ENCODE peak calls at places on chromosome 12, in five cellular contexts. R is CD8-positive, alpha-beta T cell; F is A673; C is uterus; M is AG04450. D is an unnamed sample. For H3K27me3, the result is how much of the 10 kb centered on the place peaks cover.

GRCh38 chr12:45219621-45220020 is 3.7 kb downstream of the ANO6 start:
- DNase-seq in R (no peak), F (no peak), M (no peak), C (no peak), D (no peak)

GRCh38 chr12:9064815-9065606 is 50.7 kb downstream of the A2M start:
- DNase-seq in M (no peak), F (no peak), R (peak), C (peak), D (peak)

GRCh38 chr12:118185602-118186397 is 49.9 kb downstream of the PEBP1 start:
- DNase-seq in M (no peak), F (no peak), R (no peak), C (no peak), D (no peak)

GRCh38 chr12:117026343-117026742 is 72.9 kb downstream of the TESC start:
- DNase-seq in R (no peak), C (no peak), M (no peak), F (no peak), D (no peak)

GRCh38 chr12:108424026-108424425 is 84.9 kb upstream of the CMKLR1 start:
- DNase-seq in M (no peak), C (no peak), F (no peak), R (no peak), D (no peak)

GRCh38 chr12:111454716-111455447 is 49.2 kb downstream of the SH2B3 start:
- DNase-seq in C (no peak), M (no peak), F (no peak), R (no peak), D (no peak)

GRCh38 chr12:99985129-99985570 is 414 bp upstream of the ANKS1B start:
- DNase-seq in C (no peak), F (no peak), M (no peak), R (no peak), D (no peak)

GRCh38 chr12:22850185-22850584 is 225.2 kb downstream of the ETNK1 start:
- DNase-seq in M (no peak), C (no peak), F (no peak), R (no peak), D (no peak)

GRCh38 chr12:50442178-50442908 is 41.7 kb downstream of the LARP4 start:
- DNase-seq in R (no peak), C (no peak), M (no peak), F (no peak), D (no peak)

GRCh38 chr12:66449531-66449930 is 147.2 kb downstream of the HELB start:
- DNase-seq in F (no peak), R (no peak), C (no peak), M (no peak), D (no peak)

GRCh38 chr12:104358353-104359003 is 54.9 kb downstream of the EID3 start:
- DNase-seq in R (peak), M (no peak), C (peak), F (peak), D (peak)

GRCh38 chr12:47807338-47807737 is 12.4 kb downstream of the HDAC7 start:
- DNase-seq in R (no peak), C (no peak), M (no peak), F (no peak), D (no peak)

GRCh38 chr12:62725781-62726180 is 209.2 kb downstream of the PPM1H start:
- DNase-seq in M (no peak), R (no peak), F (no peak), C (no peak), D (no peak)

GRCh38 chr12:117865505-117865904 is 103.3 kb downstream of the KSR2 start:
- DNase-seq in C (no peak), M (no peak), F (no peak), R (no peak), D (no peak)

GRCh38 chr12:69688021-69688420 is 11.1 kb downstream of the BEST3 start:
- DNase-seq in M (no peak), F (no peak), C (no peak), R (no peak), D (no peak)

GRCh38 chr12:44405267-44405666 is 470.8 kb downstream of the NELL2 start:
- DNase-seq in R (no peak), C (no peak), F (no peak), M (no peak), D (no peak)

GRCh38 chr12:3592856-3593625 is 102.0 kb downstream of the PRMT8 start:
- DNase-seq in M (no peak), C (no peak), R (no peak), F (no peak), D (no peak)

GRCh38 chr12:100185361-100185894 is 15.2 kb upstream of the ACTR6 start:
- DNase-seq in F (no peak), M (no peak), C (no peak), R (no peak), D (no peak)

GRCh38 chr12:111404362-111405148 is 1.2 kb upstream of the SH2B3 start:
- DNase-seq in M (no peak), C (peak), F (peak), R (peak), D (no peak)

GRCh38 chr12:27965966-27966365 is 6.6 kb downstream of the PTHLH start:
- DNase-seq in F (no peak), C (no peak), R (no peak), M (no peak), D (no peak)

GRCh38 chr12:47838286-47838931 is 18.7 kb upstream of the HDAC7 start:
- DNase-seq in F (peak), R (peak), C (peak), M (no peak), D (no peak)

GRCh38 chr12:91139264-91139663 is 28.0 kb upstream of the LUM start:
- DNase-seq in C (no peak), F (peak), M (no peak), R (no peak), D (no peak)

GRCh38 chr12:51828951-51829581 is 19.5 kb downstream of the FIGNL2 start:
- DNase-seq in C (no peak), F (no peak), M (no peak), R (no peak), D (no peak)

GRCh38 chr12:113186033-113186365 is 478 bp downstream of the RITA1 start:
- DNase-seq in F (peak), R (no peak), M (no peak), C (no peak), D (no peak)

GRCh38 chr12:7146228-7146627 is 16.1 kb downstream of the CLSTN3 start:
- DNase-seq in M (no peak), C (no peak), F (no peak), R (no peak), D (no peak)

GRCh38 chr12:95118138-95118787 is 44.8 kb upstream of the NR2C1 start:
- DNase-seq in R (no peak), F (peak), C (no peak), M (peak), D (no peak)

GRCh38 chr12:2648406-2648805 is 146.4 kb upstream of the FKBP4 start:
- DNase-seq in R (no peak), C (no peak), M (no peak), F (no peak), D (no peak)

GRCh38 chr12:117596968-117597367 is 235.5 kb upstream of the NOS1 start:
- DNase-seq in M (no peak), F (no peak), R (no peak), C (no peak), D (no peak)

GRCh38 chr12:71469235-71469873 is 29.8 kb downstream of the LGR5 start:
- DNase-seq in R (no peak), F (peak), M (peak), C (no peak), D (no peak)

GRCh38 chr12:40152783-40153383 is 47.0 kb upstream of the SLC2A13 start:
- DNase-seq in F (peak), R (peak), M (peak), C (peak), D (peak)

GRCh38 chr12:76945867-76946266 is 67.0 kb upstream of the CSRP2 start:
- DNase-seq in M (peak), C (no peak), R (no peak), F (no peak), D (no peak)

GRCh38 chr12:121033625-121034349 is 5.3 kb downstream of the OASL start:
- DNase-seq in C (no peak), F (peak), R (peak), M (no peak), D (no peak)

GRCh38 chr12:34342048-34342447 is 319.8 kb downstream of the ALG10 start:
- DNase-seq in M (no peak), C (no peak), R (no peak), F (no peak), D (no peak)
- H3K27me3 ChIP-seq in M (under half), C (under half), R (under half), F (under half), D (under half)

GRCh38 chr12:13152281-13152680 is 44.2 kb upstream of the EMP1 start:
- DNase-seq in R (no peak), F (no peak), C (no peak), M (no peak), D (no peak)
- H3K27me3 ChIP-seq in R (under half), F (under half), C (under half), M (under half), D (under half)

DNA sequence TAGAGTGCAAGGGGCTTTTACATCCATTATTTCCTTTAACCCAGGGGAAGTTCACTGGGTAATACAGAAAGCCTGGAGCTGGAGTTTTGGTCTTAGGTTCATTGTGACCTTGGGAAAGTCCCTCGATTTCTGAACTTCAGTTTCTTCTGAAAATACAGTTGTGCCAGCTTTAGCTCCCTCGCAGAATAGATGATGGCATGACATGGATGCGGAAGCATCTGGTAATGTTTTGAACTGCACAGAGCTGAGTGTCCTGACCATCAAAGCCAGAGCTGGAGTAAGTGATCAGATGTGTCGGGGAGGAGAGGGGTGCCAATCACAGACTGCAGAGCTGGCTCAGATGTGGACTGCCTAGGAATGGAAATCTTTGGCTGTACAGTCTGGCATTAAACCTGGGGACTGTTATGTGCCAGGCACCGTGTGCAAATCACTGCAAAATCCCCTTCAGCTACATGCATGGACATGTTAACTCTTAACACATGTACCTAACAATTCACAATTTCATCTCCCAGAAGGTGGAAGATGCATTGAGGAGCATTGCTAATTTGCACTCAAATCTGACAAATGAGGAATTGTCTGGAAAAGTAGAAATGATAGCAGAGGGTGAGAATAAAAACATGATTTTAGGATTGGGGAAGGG is 180.9 kb downstream of the ETV6 start:
- DNase-seq in C (no peak), F (no peak), R (no peak), M (no peak), D (no peak)
- H3K27me3 ChIP-seq in C (under half), F (under half), R (under half), M (under half), D (under half)

GRCh38 chr12:53754633-53755261 is 3.0 kb upstream of the CISTR start:
- DNase-seq in C (peak), R (no peak), M (no peak), F (peak), D (no peak)

GRCh38 chr12:53754196-53754595 is 2.4 kb upstream of the CISTR start:
- DNase-seq in R (no peak), M (no peak), F (no peak), C (no peak), D (no peak)

GRCh38 chr12:53756300-53757094 is 4.7 kb upstream of the CISTR start:
- DNase-seq in M (no peak), F (no peak), C (no peak), R (no peak), D (no peak)

GRCh38 chr12:53757095-53757770 is 5.5 kb upstream of the CISTR start:
- DNase-seq in M (no peak), C (peak), F (peak), R (peak), D (peak)

DNA sequence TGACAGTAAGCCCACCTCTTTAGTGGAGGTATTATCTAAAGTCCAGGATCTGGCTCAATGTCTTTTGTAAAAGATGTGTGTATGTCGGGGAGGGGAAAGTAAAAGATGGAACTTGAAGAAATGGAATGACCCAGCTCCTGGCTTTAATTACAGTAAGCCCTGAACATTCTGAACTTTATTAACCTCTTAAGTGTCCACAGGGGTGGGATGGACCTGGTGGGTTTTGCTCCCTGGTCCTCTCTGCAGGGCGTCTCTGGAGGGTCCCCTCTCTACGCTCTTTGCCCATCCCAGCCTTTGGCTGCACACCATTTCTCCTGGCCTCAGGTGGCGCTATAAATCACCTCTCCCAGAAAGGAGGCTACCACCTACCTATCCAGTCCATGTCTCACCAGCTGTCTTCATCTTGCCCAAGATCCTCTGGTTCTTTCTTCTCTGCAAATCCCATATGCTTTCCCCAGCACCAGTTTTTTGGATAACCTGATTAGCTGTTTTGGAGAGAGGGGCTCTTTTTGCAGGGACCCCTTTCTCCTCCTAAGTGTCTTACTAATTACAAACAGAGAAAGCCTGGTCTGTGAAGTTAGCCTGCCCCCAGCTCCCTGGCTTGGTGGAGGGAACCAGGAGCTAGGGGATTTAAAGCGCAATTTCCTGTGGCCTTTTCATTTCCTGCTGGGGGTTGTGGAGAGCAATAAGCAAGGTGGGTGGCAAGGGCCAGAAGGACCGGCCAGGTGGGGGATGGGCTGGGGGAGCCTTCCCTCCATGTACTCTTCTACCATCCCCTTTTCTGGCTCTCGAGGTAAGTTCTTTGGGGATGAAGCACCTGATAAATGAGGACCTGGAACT is 3.9 kb upstream of the CISTR start:
- DNase-seq in C (no peak), R (no peak), F (no peak), M (no peak), D (no peak)
- H3K27me3 ChIP-seq in C (under half), R (under half), F (under half), M (half or more), D (under half)

GRCh38 chr12:119239040-119239439 is 60.3 kb downstream of the HSPB8 start:
- DNase-seq in F (no peak), M (no peak), R (no peak), C (no peak), D (no peak)

GRCh38 chr12:119245904-119246494 is 67.3 kb downstream of the HSPB8 start:
- DNase-seq in C (no peak), F (no peak), R (no peak), M (no peak), D (no peak)

GRCh38 chr12:119235352-119235751 is 56.6 kb downstream of the HSPB8 start:
- DNase-seq in F (no peak), M (no peak), R (no peak), C (no peak), D (no peak)

GRCh38 chr12:119236372-119236771 is 57.6 kb downstream of the HSPB8 start:
- DNase-seq in C (no peak), R (no peak), F (no peak), M (no peak), D (no peak)

GRCh38 chr12:119241049-119241448 is 62.3 kb downstream of the HSPB8 start:
- DNase-seq in C (no peak), R (no peak), F (no peak), M (no peak), D (no peak)
- H3K27me3 ChIP-seq in C (under half), R (under half), F (half or more), M (under half), D (under half)

GRCh38 chr12:130499474-130499873 is 161.8 kb downstream of the PIWIL1 start:
- DNase-seq in C (no peak), R (no peak), F (no peak), M (no peak), D (no peak)

GRCh38 chr12:130500835-130501330 is 163.2 kb downstream of the PIWIL1 start:
- DNase-seq in C (no peak), F (no peak), R (no peak), M (no peak), D (no peak)

GRCh38 chr12:130504110-130504835 is 166.6 kb downstream of the PIWIL1 start:
- DNase-seq in R (no peak), M (no peak), C (no peak), F (no peak), D (no peak)

GRCh38 chr12:130504836-130505175 is 167.1 kb downstream of the PIWIL1 start:
- DNase-seq in F (no peak), C (no peak), R (no peak), M (no peak), D (no peak)

GRCh38 chr12:130501821-130502220 is 164.1 kb downstream of the PIWIL1 start:
- DNase-seq in C (no peak), M (no peak), R (no peak), F (no peak), D (no peak)
- H3K27me3 ChIP-seq in C (under half), M (under half), R (under half), F (under half), D (under half)

GRCh38 chr12:102965281-102966155 is 8.0 kb downstream of the ASCL1 start:
- DNase-seq in F (no peak), C (no peak), M (no peak), R (no peak), D (no peak)

GRCh38 chr12:102964872-102965271 is 7.4 kb downstream of the ASCL1 start:
- DNase-seq in R (no peak), M (no peak), F (no peak), C (no peak), D (no peak)

GRCh38 chr12:102962532-102962931 is 5.1 kb downstream of the ASCL1 start:
- DNase-seq in F (no peak), C (no peak), R (no peak), M (no peak), D (no peak)

GRCh38 chr12:102962986-102963385 is 5.5 kb downstream of the ASCL1 start:
- DNase-seq in C (no peak), F (no peak), R (no peak), M (no peak), D (no peak)

DNA sequence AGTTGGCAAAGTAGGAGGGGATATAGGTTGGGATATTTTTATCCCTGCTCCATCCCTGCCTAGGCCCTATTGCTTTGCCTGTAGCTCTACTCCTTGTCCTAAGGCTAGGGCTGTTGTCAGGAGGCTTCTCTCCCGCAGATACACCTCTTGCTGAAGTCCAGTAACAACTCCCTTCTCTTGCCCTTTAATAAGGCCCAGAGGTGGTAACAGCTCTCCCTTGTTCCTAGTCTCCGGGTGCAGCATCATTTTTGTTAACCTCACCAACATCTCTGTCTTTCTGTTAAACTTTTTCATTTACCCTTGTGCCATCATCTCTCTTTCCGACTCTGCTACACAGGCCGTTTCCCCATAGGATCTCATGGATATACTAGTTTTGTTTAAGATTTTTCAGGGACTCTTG is 6.3 kb downstream of the ASCL1 start:
- DNase-seq in F (no peak), R (no peak), M (no peak), C (no peak), D (no peak)
- H3K27me3 ChIP-seq in F (half or more), R (under half), M (under half), C (under half), D (half or more)

GRCh38 chr12:65163755-65164154 is 5.6 kb upstream of the LEMD3 start:
- DNase-seq in M (no peak), C (no peak), R (no peak), F (no peak), D (no peak)
- H3K27me3 ChIP-seq in M (under half), C (under half), R (under half), F (under half), D (under half)

GRCh38 chr12:54555670-54556257 is 6.4 kb downstream of the PDE1B start:
- DNase-seq in M (no peak), R (no peak), F (peak), C (no peak), D (no peak)
- H3K27me3 ChIP-seq in M (under half), R (under half), F (under half), C (under half), D (under half)

D was measured in prostate gland.